ENCODE peak calls at places on chromosomes 11 and 22, in six cellular contexts. One of them, this sample, is unnamed.

GRCh38 chr11:13667245-13667644 is 1.2 kb upstream of the FAR1 start:
- DNase-seq in endothelial cell: no peak
- DNase-seq in cardiac fibroblast: no peak
- DNase-seq in testis: no peak
- DNase-seq in gastrocnemius medialis: no peak
- DNase-seq in colonic mucosa: no peak
- DNase-seq in this sample: no peak

GRCh38 chr11:65121447-65121864 is 478 bp downstream of the FAU start:
- DNase-seq in endothelial cell: peak
- DNase-seq in cardiac fibroblast: peak
- DNase-seq in testis: no peak
- DNase-seq in gastrocnemius medialis: no peak
- DNase-seq in colonic mucosa: no peak
- DNase-seq in this sample: no peak

GRCh38 chr22:46758867-46759290 is 3.6 kb upstream of the TBC1D22A start:
- DNase-seq in endothelial cell: peak
- DNase-seq in cardiac fibroblast: peak
- DNase-seq in testis: peak
- DNase-seq in gastrocnemius medialis: no peak
- DNase-seq in colonic mucosa: peak
- DNase-seq in this sample: peak

GRCh38 chr11:3984896-3985295 is 109.7 kb upstream of the RRM1 start:
- DNase-seq in endothelial cell: peak
- DNase-seq in cardiac fibroblast: peak
- DNase-seq in testis: no peak
- DNase-seq in gastrocnemius medialis: no peak
- DNase-seq in colonic mucosa: no peak
- DNase-seq in this sample: no peak

GRCh38 chr11:120180571-120181445 is 30.0 kb upstream of the OAF start:
- DNase-seq in endothelial cell: no peak
- DNase-seq in cardiac fibroblast: peak
- DNase-seq in testis: peak
- DNase-seq in gastrocnemius medialis: no peak
- DNase-seq in colonic mucosa: peak
- DNase-seq in this sample: no peak

GRCh38 chr11:44574620-44575287 is 9.3 kb downstream of the CD82 start:
- DNase-seq in endothelial cell: no peak
- DNase-seq in cardiac fibroblast: peak
- DNase-seq in testis: no peak
- DNase-seq in gastrocnemius medialis: no peak
- DNase-seq in colonic mucosa: no peak
- DNase-seq in this sample: no peak

GRCh38 chr11:111334495-111335123 is 36.3 kb downstream of the POU2AF3 start:
- DNase-seq in endothelial cell: no peak
- DNase-seq in cardiac fibroblast: no peak
- DNase-seq in testis: no peak
- DNase-seq in gastrocnemius medialis: no peak
- DNase-seq in colonic mucosa: peak
- DNase-seq in this sample: no peak

GRCh38 chr11:17014321-17014773 is at the start of gene PLEKHA7:
- DNase-seq in endothelial cell: peak
- DNase-seq in cardiac fibroblast: no peak
- DNase-seq in testis: no peak
- DNase-seq in gastrocnemius medialis: no peak
- DNase-seq in colonic mucosa: peak
- DNase-seq in this sample: peak

GRCh38 chr11:47442514-47442913 is 6.4 kb downstream of the RAPSN start:
- DNase-seq in endothelial cell: no peak
- DNase-seq in cardiac fibroblast: no peak
- DNase-seq in testis: no peak
- DNase-seq in gastrocnemius medialis: peak
- DNase-seq in colonic mucosa: no peak
- DNase-seq in this sample: no peak

GRCh38 chr11:82733444-82734119 is at the start of gene FAM181B:
- DNase-seq in endothelial cell: peak
- DNase-seq in cardiac fibroblast: peak
- DNase-seq in testis: peak
- DNase-seq in gastrocnemius medialis: no peak
- DNase-seq in colonic mucosa: peak
- DNase-seq in this sample: peak

GRCh38 chr22:50105529-50106100 is 15.8 kb downstream of the MOV10L1 start:
- DNase-seq in endothelial cell: no peak
- DNase-seq in cardiac fibroblast: peak
- DNase-seq in testis: no peak
- DNase-seq in gastrocnemius medialis: no peak
- DNase-seq in colonic mucosa: no peak
- DNase-seq in this sample: no peak

GRCh38 chr11:121040614-121041002 is 16.7 kb downstream of the TBCEL start:
- DNase-seq in endothelial cell: no peak
- DNase-seq in cardiac fibroblast: no peak
- DNase-seq in testis: no peak
- DNase-seq in gastrocnemius medialis: no peak
- DNase-seq in colonic mucosa: no peak
- DNase-seq in this sample: no peak

GRCh38 chr22:27875951-27876350 is 43.1 kb downstream of the PITPNB start:
- DNase-seq in endothelial cell: no peak
- DNase-seq in cardiac fibroblast: no peak
- DNase-seq in testis: no peak
- DNase-seq in gastrocnemius medialis: no peak
- DNase-seq in colonic mucosa: no peak
- DNase-seq in this sample: no peak

GRCh38 chr11:68308068-68308467 is 4.3 kb upstream of the LRP5 start:
- DNase-seq in endothelial cell: no peak
- DNase-seq in cardiac fibroblast: no peak
- DNase-seq in testis: no peak
- DNase-seq in gastrocnemius medialis: no peak
- DNase-seq in colonic mucosa: no peak
- DNase-seq in this sample: no peak

GRCh38 chr22:44312766-44313165 is at the start of gene SHISAL1:
- DNase-seq in endothelial cell: no peak
- DNase-seq in cardiac fibroblast: peak
- DNase-seq in testis: no peak
- DNase-seq in gastrocnemius medialis: no peak
- DNase-seq in colonic mucosa: no peak
- DNase-seq in this sample: no peak

GRCh38 chr11:6022954-6023353 is 7.6 kb downstream of the OR56A1 start:
- DNase-seq in endothelial cell: peak
- DNase-seq in cardiac fibroblast: peak
- DNase-seq in testis: peak
- DNase-seq in gastrocnemius medialis: no peak
- DNase-seq in colonic mucosa: no peak
- DNase-seq in this sample: no peak

GRCh38 chr22:22171357-22172218 is 73.0 kb upstream of the VPREB1 start:
- DNase-seq in endothelial cell: peak
- DNase-seq in cardiac fibroblast: peak
- DNase-seq in testis: peak
- DNase-seq in gastrocnemius medialis: no peak
- DNase-seq in colonic mucosa: no peak
- DNase-seq in this sample: peak

GRCh38 chr22:35708453-35708852 is 9.2 kb upstream of the APOL5 start:
- DNase-seq in endothelial cell: no peak
- DNase-seq in cardiac fibroblast: peak
- DNase-seq in testis: no peak
- DNase-seq in gastrocnemius medialis: no peak
- DNase-seq in colonic mucosa: no peak
- DNase-seq in this sample: no peak

GRCh38 chr11:128171496-128171895 is 415.9 kb downstream of the ETS1 start:
- DNase-seq in endothelial cell: no peak
- DNase-seq in cardiac fibroblast: peak
- DNase-seq in testis: no peak
- DNase-seq in gastrocnemius medialis: no peak
- DNase-seq in colonic mucosa: no peak
- DNase-seq in this sample: no peak

GRCh38 chr11:116109228-116109627 is 605.0 kb upstream of the CADM1 start:
- DNase-seq in endothelial cell: no peak
- DNase-seq in cardiac fibroblast: peak
- DNase-seq in testis: no peak
- DNase-seq in gastrocnemius medialis: no peak
- DNase-seq in colonic mucosa: no peak
- DNase-seq in this sample: no peak

GRCh38 chr22:29901354-29901753 is 18.4 kb downstream of the MTMR3 start:
- DNase-seq in endothelial cell: no peak
- DNase-seq in cardiac fibroblast: peak
- DNase-seq in testis: no peak
- DNase-seq in gastrocnemius medialis: no peak
- DNase-seq in colonic mucosa: no peak
- DNase-seq in this sample: no peak

GRCh38 chr11:34004226-34004625 is 47.3 kb upstream of the CAPRIN1 start:
- DNase-seq in endothelial cell: no peak
- DNase-seq in cardiac fibroblast: no peak
- DNase-seq in testis: no peak
- DNase-seq in gastrocnemius medialis: no peak
- DNase-seq in colonic mucosa: no peak
- DNase-seq in this sample: no peak

GRCh38 chr11:91163619-91164451 is 941.0 kb upstream of the CHORDC1 start:
- DNase-seq in endothelial cell: no peak
- DNase-seq in cardiac fibroblast: peak
- DNase-seq in testis: no peak
- DNase-seq in gastrocnemius medialis: no peak
- DNase-seq in colonic mucosa: no peak
- DNase-seq in this sample: no peak

GRCh38 chr11:77141034-77141433 is 13.0 kb downstream of the MYO7A start:
- DNase-seq in endothelial cell: no peak
- DNase-seq in cardiac fibroblast: peak
- DNase-seq in testis: no peak
- DNase-seq in gastrocnemius medialis: no peak
- DNase-seq in colonic mucosa: no peak
- DNase-seq in this sample: no peak

GRCh38 chr22:29710922-29711593 is 8.7 kb upstream of the CABP7 start:
- DNase-seq in endothelial cell: no peak
- DNase-seq in cardiac fibroblast: no peak
- DNase-seq in testis: peak
- DNase-seq in gastrocnemius medialis: peak
- DNase-seq in colonic mucosa: peak
- DNase-seq in this sample: no peak

DNA sequence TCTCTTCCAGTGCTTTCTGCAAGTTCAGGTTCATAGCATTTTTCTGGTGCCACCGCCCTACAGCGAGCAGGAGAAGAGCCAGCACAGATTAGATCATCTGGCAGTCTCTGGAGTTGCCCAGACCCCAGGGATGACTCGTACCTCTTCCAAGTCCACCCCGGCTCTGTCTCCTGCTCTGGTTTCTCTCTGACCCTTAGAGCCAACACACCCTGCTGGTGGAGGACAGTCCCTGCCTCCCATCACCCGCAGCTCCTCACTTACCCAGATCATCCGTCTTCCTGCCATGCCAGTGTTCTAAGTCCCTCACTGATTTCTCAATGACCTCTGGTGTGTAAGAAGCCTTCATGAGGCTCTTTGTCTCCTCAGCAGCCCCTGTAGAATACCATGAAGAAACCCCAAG is 28.0 kb downstream of the TST start:
- DNase-seq in endothelial cell: no peak
- DNase-seq in cardiac fibroblast: no peak
- DNase-seq in testis: no peak
- DNase-seq in gastrocnemius medialis: no peak
- DNase-seq in colonic mucosa: no peak
- DNase-seq in this sample: no peak
- TF ChIP-seq CTCF in endothelial cell: no peak
- TF ChIP-seq CTCF in cardiac fibroblast: no peak
- TF ChIP-seq CTCF in testis: no peak
- TF ChIP-seq CTCF in gastrocnemius medialis: no peak
- TF ChIP-seq CTCF in colonic mucosa: no peak
- TF ChIP-seq CTCF in this sample: no peak

DNA sequence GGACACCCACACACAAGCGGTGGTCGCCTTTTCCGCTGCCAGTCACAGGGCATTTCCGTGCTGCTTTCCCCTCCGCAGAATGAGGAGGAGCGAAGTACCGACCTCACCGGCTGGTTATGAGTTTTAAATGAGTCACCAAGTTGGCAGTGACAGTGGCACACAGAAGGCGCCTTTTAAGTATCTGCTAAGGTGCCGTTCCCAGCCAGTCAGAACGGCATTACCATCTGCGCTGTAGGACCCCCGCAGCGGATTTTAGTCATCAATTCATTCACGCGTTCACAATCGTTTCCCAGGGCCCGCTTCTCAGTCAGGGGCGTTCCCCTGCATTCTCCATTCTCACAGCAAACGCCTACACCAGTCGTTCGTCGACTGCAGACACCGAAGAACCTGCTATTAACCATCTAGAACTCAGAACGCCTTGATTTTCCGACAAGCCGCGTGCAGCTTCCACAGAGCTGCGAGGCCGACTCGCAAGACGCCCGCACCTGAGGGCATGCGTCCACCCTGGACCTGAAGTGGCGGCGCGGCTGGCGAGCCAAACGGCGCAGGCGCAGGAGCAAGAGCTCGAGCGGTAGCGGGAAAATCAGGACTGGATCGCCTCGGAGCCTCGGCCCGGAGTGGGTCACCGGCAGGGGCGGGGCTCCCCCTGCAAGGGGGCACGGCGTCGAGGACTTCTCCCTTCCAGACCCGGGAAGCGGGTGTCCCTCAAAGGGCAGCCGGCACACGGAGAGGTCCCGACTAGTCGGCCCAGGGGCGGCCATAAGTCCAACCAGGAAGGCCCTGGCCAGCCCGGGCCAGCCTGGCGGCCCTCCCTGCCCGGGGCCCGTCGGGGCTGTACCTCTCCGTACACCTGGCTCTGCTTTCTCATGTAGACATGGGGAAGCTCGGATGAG is 642 bp downstream of the CYP2R1 start:
- DNase-seq in endothelial cell: peak
- DNase-seq in cardiac fibroblast: peak
- DNase-seq in testis: peak
- DNase-seq in gastrocnemius medialis: peak
- DNase-seq in colonic mucosa: peak
- DNase-seq in this sample: peak
- TF ChIP-seq CTCF in endothelial cell: no peak
- TF ChIP-seq CTCF in cardiac fibroblast: no peak
- TF ChIP-seq CTCF in testis: no peak
- TF ChIP-seq CTCF in gastrocnemius medialis: no peak
- TF ChIP-seq CTCF in colonic mucosa: no peak
- TF ChIP-seq CTCF in this sample: no peak

GRCh38 chr11:93648168-93648567 is 13.3 kb upstream of the CEP295 start:
- DNase-seq in endothelial cell: no peak
- DNase-seq in cardiac fibroblast: peak
- DNase-seq in testis: no peak
- DNase-seq in gastrocnemius medialis: no peak
- DNase-seq in colonic mucosa: no peak
- DNase-seq in this sample: no peak
- TF ChIP-seq CTCF in endothelial cell: no peak
- TF ChIP-seq CTCF in cardiac fibroblast: peak
- TF ChIP-seq CTCF in testis: no peak
- TF ChIP-seq CTCF in gastrocnemius medialis: no peak
- TF ChIP-seq CTCF in colonic mucosa: no peak
- TF ChIP-seq CTCF in this sample: peak

DNA sequence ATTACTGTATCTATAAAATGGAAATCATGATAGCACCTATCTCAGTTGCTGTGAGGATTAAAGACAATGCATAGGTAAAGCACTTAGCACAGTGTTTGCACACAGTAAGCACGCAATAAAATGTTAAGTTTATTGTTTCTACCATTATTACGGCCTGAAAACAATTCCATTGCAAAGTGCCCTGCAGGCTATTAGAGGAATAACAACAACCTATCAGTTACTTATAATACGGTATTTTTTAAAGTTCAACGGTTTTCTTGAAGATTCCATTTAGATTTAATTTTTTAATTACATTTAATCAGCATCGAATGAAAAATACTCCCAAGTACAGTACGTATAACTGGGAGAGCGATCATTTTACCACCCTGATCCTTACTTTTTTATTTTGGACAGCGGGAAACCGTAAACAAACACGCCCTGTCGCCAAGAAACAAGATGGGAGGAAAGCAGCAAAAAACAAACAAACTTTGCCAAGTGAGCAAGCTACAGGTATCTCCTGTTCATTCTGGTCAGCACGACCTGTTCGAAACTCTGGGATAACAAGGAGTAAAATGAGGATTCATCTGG is 892 bp downstream of the SLC36A4 start:
- DNase-seq in endothelial cell: no peak
- DNase-seq in cardiac fibroblast: no peak
- DNase-seq in testis: no peak
- DNase-seq in gastrocnemius medialis: no peak
- DNase-seq in colonic mucosa: no peak
- DNase-seq in this sample: no peak
- TF ChIP-seq CTCF in endothelial cell: peak
- TF ChIP-seq CTCF in cardiac fibroblast: peak
- TF ChIP-seq CTCF in testis: peak
- TF ChIP-seq CTCF in gastrocnemius medialis: no peak
- TF ChIP-seq CTCF in colonic mucosa: no peak
- TF ChIP-seq CTCF in this sample: peak